ENCODE peak calls at places on chromosomes 7 and 10, in five cellular contexts. O is fibroblast of pulmonary artery, Q is thyroid gland, H is IMR-90, U is PC-9. W is an unnamed sample.

GRCh38 chr10:102245101-102245931 is at the start of gene GBF1:
- DNase-seq in Q (peak), O (peak), U (peak), H (peak), W (peak)

GRCh38 chr10:101054351-101054750 is 7.4 kb upstream of the KAZALD1 start:
- DNase-seq in U (no peak), Q (no peak), H (no peak), O (no peak), W (no peak)

GRCh38 chr10:79038841-79039201 is 29.9 kb upstream of the ZMIZ1 start:
- DNase-seq in O (no peak), U (no peak), H (peak), Q (peak), W (peak)

GRCh38 chr10:62075912-62076311 is 174.4 kb downstream of the ARID5B start:
- DNase-seq in H (no peak), Q (no peak), O (no peak), U (no peak), W (no peak)

GRCh38 chr7:78529392-78529791 is 730.8 kb downstream of the PHTF2 start:
- DNase-seq in Q (no peak), H (peak), U (no peak), O (no peak), W (peak)

GRCh38 chr7:128672927-128673517 is 930 bp downstream of the GARIN1A start:
- DNase-seq in Q (peak), U (no peak), O (peak), H (peak), W (peak)

GRCh38 chr7:149496642-149497391 is 792 bp downstream of the ZNF746 start:
- DNase-seq in Q (peak), O (peak), U (no peak), H (peak), W (peak)

GRCh38 chr7:118104812-118105441 is 79.0 kb upstream of the LSM8 start:
- DNase-seq in Q (no peak), O (peak), U (no peak), H (peak), W (peak)

GRCh38 chr7:157588271-157588589 is 251.4 kb downstream of the DNAJB6 start:
- DNase-seq in U (no peak), Q (no peak), H (no peak), O (no peak), W (no peak)

GRCh38 chr7:30224511-30225031 is 59.8 kb upstream of the ZNRF2 start:
- DNase-seq in O (peak), U (peak), Q (no peak), H (peak), W (peak)

GRCh38 chr7:47873767-47874166 is 74.5 kb downstream of the PKD1L1 start:
- DNase-seq in H (peak), O (no peak), U (no peak), Q (no peak), W (peak)

GRCh38 chr10:9781681-9782080 is 1236.0 kb upstream of the CELF2 start:
- DNase-seq in U (no peak), Q (no peak), H (peak), O (peak), W (peak)

GRCh38 chr10:7813481-7813880 is 4.8 kb upstream of the TAF3 start:
- DNase-seq in H (no peak), O (no peak), U (no peak), Q (no peak), W (no peak)

GRCh38 chr7:158829021-158829341 is 328 bp downstream of the ESYT2 start:
- DNase-seq in O (peak), H (peak), U (peak), Q (peak), W (peak)

GRCh38 chr7:33880787-33881186 is 24.6 kb upstream of the BMPER start:
- DNase-seq in H (peak), U (no peak), O (peak), Q (no peak), W (peak)

DNA sequence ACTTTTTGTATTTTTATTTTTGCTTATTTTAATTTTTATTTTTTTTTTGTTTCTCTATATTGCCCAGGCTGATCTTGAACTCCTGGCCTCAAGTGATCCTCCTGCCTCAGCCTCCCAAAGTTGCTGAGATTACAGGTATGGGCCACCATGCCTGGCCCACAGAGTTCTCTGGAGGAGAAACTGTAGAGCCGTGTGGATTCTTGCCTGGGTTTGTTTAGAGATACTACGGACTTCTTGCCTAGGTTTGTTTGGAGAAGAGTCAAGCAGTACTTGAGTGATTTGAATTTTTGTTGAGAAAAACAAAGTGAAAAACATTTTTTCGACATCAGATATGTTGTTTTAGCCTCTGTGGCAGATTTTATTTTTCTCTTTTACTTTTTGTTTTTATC is 99.0 kb downstream of the CAMK1D start:
- DNase-seq in Q (no peak), O (no peak), H (no peak), U (no peak), W (peak)
- H3K4me3 ChIP-seq in Q (no peak), O (no peak), H (peak), U (peak), W (no peak)

DNA sequence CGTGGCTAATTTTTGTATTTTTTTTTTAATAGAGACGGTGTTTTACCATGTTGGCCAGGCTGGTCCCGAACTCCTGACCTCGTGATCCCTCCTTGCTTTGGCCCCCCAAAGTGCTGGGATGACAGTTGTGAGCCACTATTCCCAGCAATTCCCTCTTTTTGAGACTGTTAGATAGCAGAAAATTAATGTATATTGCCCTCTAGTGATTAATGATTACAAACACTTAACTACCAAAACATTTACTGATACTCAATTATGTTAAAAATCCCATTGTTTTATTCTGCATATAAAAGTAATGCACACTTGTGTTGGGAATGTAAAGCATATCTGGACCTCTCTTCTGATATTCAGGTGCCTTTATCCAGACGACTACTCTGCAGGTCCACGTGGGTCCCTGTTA is 41.2 kb upstream of the COBL start:
- DNase-seq in U (no peak), O (no peak), H (no peak), Q (no peak), W (no peak)
- TF ChIP-seq CTCF in U (peak), O (no peak), H (no peak), Q (no peak), W (no peak)

DNA sequence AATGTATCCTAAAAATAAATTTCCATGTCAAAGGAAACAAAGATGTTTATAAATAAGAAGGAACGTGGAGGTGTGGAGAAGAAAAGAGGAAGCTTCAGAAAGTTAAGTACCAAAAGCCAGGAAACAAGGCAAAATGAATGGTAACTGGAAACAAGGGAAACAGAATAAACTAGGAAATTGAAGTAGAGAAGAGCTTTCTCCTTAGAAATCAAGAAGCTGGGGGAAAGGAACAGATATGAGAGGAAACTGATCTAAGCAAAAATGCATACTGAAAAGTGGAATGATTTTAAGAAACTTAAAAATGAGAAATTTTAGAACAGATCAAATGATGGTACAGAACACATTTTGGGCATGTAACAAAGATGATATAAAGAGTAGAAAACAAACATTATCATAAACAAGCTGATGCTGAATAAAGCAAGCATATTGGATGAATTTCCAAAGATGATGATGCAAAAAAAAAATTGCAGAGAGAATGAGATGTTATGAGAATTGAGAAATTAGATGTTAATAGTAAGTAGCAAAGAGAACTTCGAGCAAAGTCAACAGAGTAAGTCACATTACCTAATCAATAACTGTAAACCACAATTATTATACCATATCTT is 1.9 kb downstream of the BRAF start:
- DNase-seq in Q (no peak), U (no peak), H (no peak), O (no peak), W (no peak)
- H3K4me3 ChIP-seq in Q (no peak), U (peak), H (no peak), O (peak), W (peak)

GRCh38 chr7:127629268-127629854 is 11.4 kb upstream of the PAX4 start:
- DNase-seq in U (no peak), Q (peak), H (no peak), O (no peak), W (no peak)

GRCh38 chr7:127632276-127632910 is 14.5 kb upstream of the PAX4 start:
- DNase-seq in H (peak), U (no peak), Q (no peak), O (no peak), W (peak)

DNA sequence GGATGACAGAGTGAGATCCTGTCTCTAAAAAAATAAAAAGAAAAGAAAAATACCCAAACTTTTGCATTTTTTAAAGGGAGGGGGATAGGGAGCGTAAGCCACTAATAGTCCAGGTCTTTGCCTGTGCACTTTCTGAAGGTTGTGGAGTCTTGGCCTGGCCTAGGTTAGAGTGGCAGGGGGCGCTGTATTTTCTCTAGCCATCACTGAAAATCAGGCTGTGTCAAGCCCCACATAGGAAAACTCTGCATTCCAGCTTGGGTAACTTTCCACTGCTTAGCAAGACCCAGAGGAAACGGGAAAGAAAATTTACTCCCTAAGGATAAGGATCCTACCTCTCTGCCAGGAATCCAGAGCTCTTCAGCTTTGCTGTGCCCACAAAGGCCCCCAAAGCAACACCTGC is 10.5 kb upstream of the PAX4 start:
- DNase-seq in U (no peak), H (no peak), Q (no peak), O (no peak), W (no peak)
- TF ChIP-seq CTCF in U (no peak), H (no peak), Q (no peak), O (peak), W (no peak)

W was measured in AG10803.